ENCODE peak calls at places on chromosomes 6 and 20, in seven cellular contexts. One of them, this sample, is unnamed.

GRCh38 chr6:5115168-5115567 is 30.0 kb downstream of the PPP1R3G start:
- DNase-seq in keratinocyte: no peak
- DNase-seq in stimulated activated CD4-positive, alpha-beta T cell treated with anti-CD3 and anti-CD28 coated beads, Interleukin-4, amount 100 ng/mL, for 24 hours: no peak
- DNase-seq in HCT116: no peak
- DNase-seq in colonic mucosa: peak
- DNase-seq in stimulated activated CD8-positive, alpha-beta memory T cell treated with anti-CD3 and anti-CD28 coated beads, Interleukin-15, amount 100 ng/mL, for 24 hours: no peak
- DNase-seq in GF-D8: no peak
- DNase-seq in this sample: no peak

GRCh38 chr6:88808381-88808780 is 155.0 kb downstream of the RNGTT start:
- DNase-seq in GF-D8: no peak
- DNase-seq in keratinocyte: no peak
- DNase-seq in HCT116: no peak
- DNase-seq in stimulated activated CD4-positive, alpha-beta T cell treated with anti-CD3 and anti-CD28 coated beads, Interleukin-4, amount 100 ng/mL, for 24 hours: no peak
- DNase-seq in colonic mucosa: no peak
- DNase-seq in stimulated activated CD8-positive, alpha-beta memory T cell treated with anti-CD3 and anti-CD28 coated beads, Interleukin-15, amount 100 ng/mL, for 24 hours: no peak
- DNase-seq in this sample: no peak

GRCh38 chr6:55798571-55798970 is 76.8 kb downstream of the BMP5 start:
- DNase-seq in stimulated activated CD4-positive, alpha-beta T cell treated with anti-CD3 and anti-CD28 coated beads, Interleukin-4, amount 100 ng/mL, for 24 hours: no peak
- DNase-seq in stimulated activated CD8-positive, alpha-beta memory T cell treated with anti-CD3 and anti-CD28 coated beads, Interleukin-15, amount 100 ng/mL, for 24 hours: no peak
- DNase-seq in HCT116: no peak
- DNase-seq in colonic mucosa: no peak
- DNase-seq in keratinocyte: no peak
- DNase-seq in GF-D8: no peak
- DNase-seq in this sample: no peak

GRCh38 chr6:132131777-132132176 is 180.6 kb upstream of the CCN2 start:
- DNase-seq in GF-D8: no peak
- DNase-seq in keratinocyte: peak
- DNase-seq in stimulated activated CD4-positive, alpha-beta T cell treated with anti-CD3 and anti-CD28 coated beads, Interleukin-4, amount 100 ng/mL, for 24 hours: no peak
- DNase-seq in stimulated activated CD8-positive, alpha-beta memory T cell treated with anti-CD3 and anti-CD28 coated beads, Interleukin-15, amount 100 ng/mL, for 24 hours: no peak
- DNase-seq in colonic mucosa: no peak
- DNase-seq in HCT116: peak
- DNase-seq in this sample: no peak

GRCh38 chr6:22470454-22471368 is 98.7 kb upstream of the HDGFL1 start:
- DNase-seq in stimulated activated CD4-positive, alpha-beta T cell treated with anti-CD3 and anti-CD28 coated beads, Interleukin-4, amount 100 ng/mL, for 24 hours: no peak
- DNase-seq in keratinocyte: no peak
- DNase-seq in HCT116: no peak
- DNase-seq in colonic mucosa: peak
- DNase-seq in stimulated activated CD8-positive, alpha-beta memory T cell treated with anti-CD3 and anti-CD28 coated beads, Interleukin-15, amount 100 ng/mL, for 24 hours: no peak
- DNase-seq in GF-D8: no peak
- DNase-seq in this sample: no peak

GRCh38 chr6:47674673-47675072 is 23.7 kb upstream of the ADGRF4 start:
- DNase-seq in HCT116: no peak
- DNase-seq in stimulated activated CD4-positive, alpha-beta T cell treated with anti-CD3 and anti-CD28 coated beads, Interleukin-4, amount 100 ng/mL, for 24 hours: no peak
- DNase-seq in GF-D8: no peak
- DNase-seq in colonic mucosa: no peak
- DNase-seq in stimulated activated CD8-positive, alpha-beta memory T cell treated with anti-CD3 and anti-CD28 coated beads, Interleukin-15, amount 100 ng/mL, for 24 hours: no peak
- DNase-seq in keratinocyte: no peak
- DNase-seq in this sample: no peak

GRCh38 chr6:57262491-57262890 is 40.4 kb upstream of the RAB23 start:
- DNase-seq in colonic mucosa: peak
- DNase-seq in stimulated activated CD4-positive, alpha-beta T cell treated with anti-CD3 and anti-CD28 coated beads, Interleukin-4, amount 100 ng/mL, for 24 hours: no peak
- DNase-seq in stimulated activated CD8-positive, alpha-beta memory T cell treated with anti-CD3 and anti-CD28 coated beads, Interleukin-15, amount 100 ng/mL, for 24 hours: no peak
- DNase-seq in HCT116: no peak
- DNase-seq in keratinocyte: no peak
- DNase-seq in GF-D8: no peak
- DNase-seq in this sample: no peak

GRCh38 chr20:48619126-48620101 is 208.4 kb downstream of the PREX1 start:
- DNase-seq in GF-D8: no peak
- DNase-seq in HCT116: no peak
- DNase-seq in stimulated activated CD4-positive, alpha-beta T cell treated with anti-CD3 and anti-CD28 coated beads, Interleukin-4, amount 100 ng/mL, for 24 hours: no peak
- DNase-seq in stimulated activated CD8-positive, alpha-beta memory T cell treated with anti-CD3 and anti-CD28 coated beads, Interleukin-15, amount 100 ng/mL, for 24 hours: no peak
- DNase-seq in keratinocyte: no peak
- DNase-seq in colonic mucosa: no peak
- DNase-seq in this sample: no peak

GRCh38 chr6:41625442-41625841 is 12.8 kb upstream of the MDFI start:
- DNase-seq in colonic mucosa: peak
- DNase-seq in GF-D8: peak
- DNase-seq in keratinocyte: peak
- DNase-seq in stimulated activated CD4-positive, alpha-beta T cell treated with anti-CD3 and anti-CD28 coated beads, Interleukin-4, amount 100 ng/mL, for 24 hours: no peak
- DNase-seq in stimulated activated CD8-positive, alpha-beta memory T cell treated with anti-CD3 and anti-CD28 coated beads, Interleukin-15, amount 100 ng/mL, for 24 hours: no peak
- DNase-seq in HCT116: no peak
- DNase-seq in this sample: no peak

GRCh38 chr6:33886673-33887144 is 82.9 kb upstream of the MLN start:
- DNase-seq in stimulated activated CD8-positive, alpha-beta memory T cell treated with anti-CD3 and anti-CD28 coated beads, Interleukin-15, amount 100 ng/mL, for 24 hours: no peak
- DNase-seq in keratinocyte: no peak
- DNase-seq in colonic mucosa: peak
- DNase-seq in HCT116: no peak
- DNase-seq in stimulated activated CD4-positive, alpha-beta T cell treated with anti-CD3 and anti-CD28 coated beads, Interleukin-4, amount 100 ng/mL, for 24 hours: peak
- DNase-seq in GF-D8: no peak
- DNase-seq in this sample: peak

GRCh38 chr6:108587258-108588059 is 26.7 kb downstream of the FOXO3 start:
- DNase-seq in HCT116: no peak
- DNase-seq in keratinocyte: no peak
- DNase-seq in stimulated activated CD4-positive, alpha-beta T cell treated with anti-CD3 and anti-CD28 coated beads, Interleukin-4, amount 100 ng/mL, for 24 hours: no peak
- DNase-seq in GF-D8: no peak
- DNase-seq in stimulated activated CD8-positive, alpha-beta memory T cell treated with anti-CD3 and anti-CD28 coated beads, Interleukin-15, amount 100 ng/mL, for 24 hours: no peak
- DNase-seq in colonic mucosa: no peak
- DNase-seq in this sample: no peak

GRCh38 chr6:62150048-62150663 is 135.9 kb downstream of the KHDRBS2 start:
- DNase-seq in HCT116: peak
- DNase-seq in stimulated activated CD4-positive, alpha-beta T cell treated with anti-CD3 and anti-CD28 coated beads, Interleukin-4, amount 100 ng/mL, for 24 hours: no peak
- DNase-seq in GF-D8: peak
- DNase-seq in stimulated activated CD8-positive, alpha-beta memory T cell treated with anti-CD3 and anti-CD28 coated beads, Interleukin-15, amount 100 ng/mL, for 24 hours: no peak
- DNase-seq in colonic mucosa: peak
- DNase-seq in keratinocyte: no peak
- DNase-seq in this sample: no peak

GRCh38 chr20:46827718-46828458 is 66.8 kb upstream of the EYA2 start:
- DNase-seq in GF-D8: no peak
- DNase-seq in stimulated activated CD4-positive, alpha-beta T cell treated with anti-CD3 and anti-CD28 coated beads, Interleukin-4, amount 100 ng/mL, for 24 hours: no peak
- DNase-seq in colonic mucosa: no peak
- DNase-seq in stimulated activated CD8-positive, alpha-beta memory T cell treated with anti-CD3 and anti-CD28 coated beads, Interleukin-15, amount 100 ng/mL, for 24 hours: no peak
- DNase-seq in HCT116: no peak
- DNase-seq in keratinocyte: no peak
- DNase-seq in this sample: no peak

GRCh38 chr20:22511943-22512910 is 72.1 kb downstream of the FOXA2 start:
- DNase-seq in keratinocyte: no peak
- DNase-seq in colonic mucosa: peak
- DNase-seq in stimulated activated CD8-positive, alpha-beta memory T cell treated with anti-CD3 and anti-CD28 coated beads, Interleukin-15, amount 100 ng/mL, for 24 hours: no peak
- DNase-seq in GF-D8: no peak
- DNase-seq in HCT116: no peak
- DNase-seq in stimulated activated CD4-positive, alpha-beta T cell treated with anti-CD3 and anti-CD28 coated beads, Interleukin-4, amount 100 ng/mL, for 24 hours: no peak
- DNase-seq in this sample: no peak

GRCh38 chr20:25227317-25227831 is 20.5 kb upstream of the PYGB start:
- DNase-seq in keratinocyte: no peak
- DNase-seq in HCT116: no peak
- DNase-seq in colonic mucosa: no peak
- DNase-seq in GF-D8: no peak
- DNase-seq in stimulated activated CD8-positive, alpha-beta memory T cell treated with anti-CD3 and anti-CD28 coated beads, Interleukin-15, amount 100 ng/mL, for 24 hours: no peak
- DNase-seq in stimulated activated CD4-positive, alpha-beta T cell treated with anti-CD3 and anti-CD28 coated beads, Interleukin-4, amount 100 ng/mL, for 24 hours: no peak
- DNase-seq in this sample: no peak

GRCh38 chr20:63782051-63782471 is 42.5 kb downstream of the SLC2A4RG start:
- DNase-seq in HCT116: peak
- DNase-seq in keratinocyte: no peak
- DNase-seq in stimulated activated CD4-positive, alpha-beta T cell treated with anti-CD3 and anti-CD28 coated beads, Interleukin-4, amount 100 ng/mL, for 24 hours: peak
- DNase-seq in GF-D8: no peak
- DNase-seq in stimulated activated CD8-positive, alpha-beta memory T cell treated with anti-CD3 and anti-CD28 coated beads, Interleukin-15, amount 100 ng/mL, for 24 hours: no peak
- DNase-seq in colonic mucosa: no peak
- DNase-seq in this sample: peak

GRCh38 chr6:38281131-38281530 is 358.6 kb downstream of the BTBD9 start:
- DNase-seq in HCT116: no peak
- DNase-seq in GF-D8: no peak
- DNase-seq in stimulated activated CD4-positive, alpha-beta T cell treated with anti-CD3 and anti-CD28 coated beads, Interleukin-4, amount 100 ng/mL, for 24 hours: no peak
- DNase-seq in stimulated activated CD8-positive, alpha-beta memory T cell treated with anti-CD3 and anti-CD28 coated beads, Interleukin-15, amount 100 ng/mL, for 24 hours: no peak
- DNase-seq in colonic mucosa: no peak
- DNase-seq in keratinocyte: no peak
- DNase-seq in this sample: no peak

GRCh38 chr20:61236677-61237076 is 15.4 kb upstream of the CDH4 start:
- DNase-seq in HCT116: no peak
- DNase-seq in keratinocyte: no peak
- DNase-seq in colonic mucosa: no peak
- DNase-seq in stimulated activated CD4-positive, alpha-beta T cell treated with anti-CD3 and anti-CD28 coated beads, Interleukin-4, amount 100 ng/mL, for 24 hours: no peak
- DNase-seq in stimulated activated CD8-positive, alpha-beta memory T cell treated with anti-CD3 and anti-CD28 coated beads, Interleukin-15, amount 100 ng/mL, for 24 hours: no peak
- DNase-seq in GF-D8: no peak
- DNase-seq in this sample: no peak

GRCh38 chr6:96898241-96898851 is 655 bp upstream of the NDUFAF4 start:
- DNase-seq in colonic mucosa: no peak
- DNase-seq in GF-D8: peak
- DNase-seq in keratinocyte: no peak
- DNase-seq in stimulated activated CD4-positive, alpha-beta T cell treated with anti-CD3 and anti-CD28 coated beads, Interleukin-4, amount 100 ng/mL, for 24 hours: no peak
- DNase-seq in stimulated activated CD8-positive, alpha-beta memory T cell treated with anti-CD3 and anti-CD28 coated beads, Interleukin-15, amount 100 ng/mL, for 24 hours: no peak
- DNase-seq in HCT116: no peak
- DNase-seq in this sample: no peak

GRCh38 chr6:150987371-150987828 is 121.9 kb downstream of the MTHFD1L start:
- DNase-seq in keratinocyte: no peak
- DNase-seq in HCT116: no peak
- DNase-seq in stimulated activated CD4-positive, alpha-beta T cell treated with anti-CD3 and anti-CD28 coated beads, Interleukin-4, amount 100 ng/mL, for 24 hours: peak
- DNase-seq in colonic mucosa: no peak
- DNase-seq in stimulated activated CD8-positive, alpha-beta memory T cell treated with anti-CD3 and anti-CD28 coated beads, Interleukin-15, amount 100 ng/mL, for 24 hours: no peak
- DNase-seq in GF-D8: no peak
- DNase-seq in this sample: peak

GRCh38 chr6:81995548-81996289 is 243.2 kb upstream of the TENT5A start:
- DNase-seq in HCT116: no peak
- DNase-seq in stimulated activated CD4-positive, alpha-beta T cell treated with anti-CD3 and anti-CD28 coated beads, Interleukin-4, amount 100 ng/mL, for 24 hours: no peak
- DNase-seq in colonic mucosa: no peak
- DNase-seq in keratinocyte: no peak
- DNase-seq in stimulated activated CD8-positive, alpha-beta memory T cell treated with anti-CD3 and anti-CD28 coated beads, Interleukin-15, amount 100 ng/mL, for 24 hours: no peak
- DNase-seq in GF-D8: no peak
- DNase-seq in this sample: no peak

GRCh38 chr20:41632896-41633295 is 14.7 kb upstream of the CHD6 start:
- DNase-seq in HCT116: no peak
- DNase-seq in keratinocyte: peak
- DNase-seq in stimulated activated CD8-positive, alpha-beta memory T cell treated with anti-CD3 and anti-CD28 coated beads, Interleukin-15, amount 100 ng/mL, for 24 hours: no peak
- DNase-seq in GF-D8: peak
- DNase-seq in colonic mucosa: no peak
- DNase-seq in stimulated activated CD4-positive, alpha-beta T cell treated with anti-CD3 and anti-CD28 coated beads, Interleukin-4, amount 100 ng/mL, for 24 hours: no peak
- DNase-seq in this sample: no peak

GRCh38 chr6:114987281-114987680 is 644.5 kb upstream of the HS3ST5 start:
- DNase-seq in keratinocyte: no peak
- DNase-seq in colonic mucosa: no peak
- DNase-seq in stimulated activated CD4-positive, alpha-beta T cell treated with anti-CD3 and anti-CD28 coated beads, Interleukin-4, amount 100 ng/mL, for 24 hours: no peak
- DNase-seq in HCT116: no peak
- DNase-seq in stimulated activated CD8-positive, alpha-beta memory T cell treated with anti-CD3 and anti-CD28 coated beads, Interleukin-15, amount 100 ng/mL, for 24 hours: no peak
- DNase-seq in GF-D8: peak
- DNase-seq in this sample: no peak

GRCh38 chr6:20757761-20758160 is 223.5 kb downstream of the CDKAL1 start:
- DNase-seq in HCT116: no peak
- DNase-seq in stimulated activated CD8-positive, alpha-beta memory T cell treated with anti-CD3 and anti-CD28 coated beads, Interleukin-15, amount 100 ng/mL, for 24 hours: no peak
- DNase-seq in keratinocyte: no peak
- DNase-seq in stimulated activated CD4-positive, alpha-beta T cell treated with anti-CD3 and anti-CD28 coated beads, Interleukin-4, amount 100 ng/mL, for 24 hours: no peak
- DNase-seq in colonic mucosa: no peak
- DNase-seq in GF-D8: no peak
- DNase-seq in this sample: no peak

GRCh38 chr6:73665686-73666319 is 12.0 kb upstream of the SLC17A5 start:
- DNase-seq in stimulated activated CD4-positive, alpha-beta T cell treated with anti-CD3 and anti-CD28 coated beads, Interleukin-4, amount 100 ng/mL, for 24 hours: no peak
- DNase-seq in colonic mucosa: no peak
- DNase-seq in keratinocyte: no peak
- DNase-seq in HCT116: no peak
- DNase-seq in stimulated activated CD8-positive, alpha-beta memory T cell treated with anti-CD3 and anti-CD28 coated beads, Interleukin-15, amount 100 ng/mL, for 24 hours: no peak
- DNase-seq in GF-D8: no peak
- DNase-seq in this sample: no peak

GRCh38 chr6:86913795-86914194 is 23.5 kb upstream of the HTR1E start:
- DNase-seq in stimulated activated CD4-positive, alpha-beta T cell treated with anti-CD3 and anti-CD28 coated beads, Interleukin-4, amount 100 ng/mL, for 24 hours: no peak
- DNase-seq in HCT116: no peak
- DNase-seq in colonic mucosa: no peak
- DNase-seq in stimulated activated CD8-positive, alpha-beta memory T cell treated with anti-CD3 and anti-CD28 coated beads, Interleukin-15, amount 100 ng/mL, for 24 hours: no peak
- DNase-seq in keratinocyte: no peak
- DNase-seq in GF-D8: no peak
- DNase-seq in this sample: no peak

GRCh38 chr6:17584241-17584803 is 15.8 kb upstream of the FAM8A1 start:
- DNase-seq in stimulated activated CD4-positive, alpha-beta T cell treated with anti-CD3 and anti-CD28 coated beads, Interleukin-4, amount 100 ng/mL, for 24 hours: no peak
- DNase-seq in HCT116: peak
- DNase-seq in colonic mucosa: no peak
- DNase-seq in stimulated activated CD8-positive, alpha-beta memory T cell treated with anti-CD3 and anti-CD28 coated beads, Interleukin-15, amount 100 ng/mL, for 24 hours: no peak
- DNase-seq in keratinocyte: no peak
- DNase-seq in GF-D8: peak
- DNase-seq in this sample: no peak

GRCh38 chr6:31375699-31376098 is 18.7 kb upstream of the HLA-B start:
- DNase-seq in stimulated activated CD4-positive, alpha-beta T cell treated with anti-CD3 and anti-CD28 coated beads, Interleukin-4, amount 100 ng/mL, for 24 hours: no peak
- DNase-seq in stimulated activated CD8-positive, alpha-beta memory T cell treated with anti-CD3 and anti-CD28 coated beads, Interleukin-15, amount 100 ng/mL, for 24 hours: no peak
- DNase-seq in colonic mucosa: no peak
- DNase-seq in GF-D8: no peak
- DNase-seq in HCT116: no peak
- DNase-seq in keratinocyte: no peak
- DNase-seq in this sample: no peak

GRCh38 chr6:19734519-19734918 is 102.7 kb upstream of the ID4 start:
- DNase-seq in keratinocyte: no peak
- DNase-seq in GF-D8: no peak
- DNase-seq in HCT116: no peak
- DNase-seq in colonic mucosa: no peak
- DNase-seq in stimulated activated CD8-positive, alpha-beta memory T cell treated with anti-CD3 and anti-CD28 coated beads, Interleukin-15, amount 100 ng/mL, for 24 hours: no peak
- DNase-seq in stimulated activated CD4-positive, alpha-beta T cell treated with anti-CD3 and anti-CD28 coated beads, Interleukin-4, amount 100 ng/mL, for 24 hours: no peak
- DNase-seq in this sample: no peak

GRCh38 chr6:170287371-170287876 is 3.5 kb downstream of the DLL1 start:
- DNase-seq in colonic mucosa: no peak
- DNase-seq in HCT116: no peak
- DNase-seq in stimulated activated CD4-positive, alpha-beta T cell treated with anti-CD3 and anti-CD28 coated beads, Interleukin-4, amount 100 ng/mL, for 24 hours: no peak
- DNase-seq in GF-D8: no peak
- DNase-seq in keratinocyte: no peak
- DNase-seq in stimulated activated CD8-positive, alpha-beta memory T cell treated with anti-CD3 and anti-CD28 coated beads, Interleukin-15, amount 100 ng/mL, for 24 hours: no peak
- DNase-seq in this sample: no peak

GRCh38 chr6:112906737-112907136 is 559.6 kb downstream of the RFPL4B start:
- DNase-seq in stimulated activated CD8-positive, alpha-beta memory T cell treated with anti-CD3 and anti-CD28 coated beads, Interleukin-15, amount 100 ng/mL, for 24 hours: no peak
- DNase-seq in colonic mucosa: no peak
- DNase-seq in keratinocyte: no peak
- DNase-seq in stimulated activated CD4-positive, alpha-beta T cell treated with anti-CD3 and anti-CD28 coated beads, Interleukin-4, amount 100 ng/mL, for 24 hours: no peak
- DNase-seq in GF-D8: no peak
- DNase-seq in HCT116: no peak
- DNase-seq in this sample: no peak

GRCh38 chr6:166417285-166417691 is 34.5 kb upstream of the MPC1 start:
- DNase-seq in stimulated activated CD8-positive, alpha-beta memory T cell treated with anti-CD3 and anti-CD28 coated beads, Interleukin-15, amount 100 ng/mL, for 24 hours: no peak
- DNase-seq in stimulated activated CD4-positive, alpha-beta T cell treated with anti-CD3 and anti-CD28 coated beads, Interleukin-4, amount 100 ng/mL, for 24 hours: peak
- DNase-seq in keratinocyte: no peak
- DNase-seq in GF-D8: no peak
- DNase-seq in HCT116: no peak
- DNase-seq in colonic mucosa: no peak
- DNase-seq in this sample: peak

This sample was measured in activated CD8-positive, alpha-beta memory T cell treated with anti-CD3 and anti-CD28 coated beads, Interleukin-2, amount 10 ng/mL, durations not matched to agents 7 days and 5 days.